ENCODE peak calls at places on chromosomes 7 and 10, in four cellular contexts. One of them, this sample, is unnamed.

GRCh38 chr7:139679731-139680594 is 97.8 kb downstream of the HIPK2 start:
- DNase-seq in hepatocyte: no peak
- DNase-seq in heart left ventricle: no peak
- DNase-seq in adrenal gland: no peak
- DNase-seq in this sample: no peak

GRCh38 chr7:1745018-1745532 is 75.0 kb downstream of the ELFN1 start:
- DNase-seq in hepatocyte: no peak
- DNase-seq in heart left ventricle: no peak
- DNase-seq in adrenal gland: no peak
- DNase-seq in this sample: no peak

GRCh38 chr7:99949645-99950228 is 20.3 kb upstream of the GJC3 start:
- DNase-seq in hepatocyte: no peak
- DNase-seq in heart left ventricle: no peak
- DNase-seq in adrenal gland: no peak
- DNase-seq in this sample: no peak

GRCh38 chr10:62063795-62064472 is 162.4 kb downstream of the ARID5B start:
- DNase-seq in hepatocyte: no peak
- DNase-seq in heart left ventricle: peak; percentile 37
- DNase-seq in adrenal gland: no peak
- DNase-seq in this sample: no peak

GRCh38 chr10:80520661-80521488 is 16.8 kb upstream of the SH2D4B start:
- DNase-seq in hepatocyte: no peak
- DNase-seq in heart left ventricle: no peak
- DNase-seq in adrenal gland: no peak
- DNase-seq in this sample: no peak

GRCh38 chr7:83941300-83941699 is 253.3 kb downstream of the SEMA3A start:
- DNase-seq in hepatocyte: no peak
- DNase-seq in heart left ventricle: no peak
- DNase-seq in adrenal gland: no peak
- DNase-seq in this sample: no peak

GRCh38 chr10:66215005-66215404 is 710.8 kb upstream of the LRRTM3 start:
- DNase-seq in hepatocyte: peak; percentile 5
- DNase-seq in heart left ventricle: no peak
- DNase-seq in adrenal gland: no peak
- DNase-seq in this sample: no peak

GRCh38 chr7:39432807-39433416 is 133.3 kb upstream of the YAE1 start:
- DNase-seq in hepatocyte: no peak
- DNase-seq in heart left ventricle: no peak
- DNase-seq in adrenal gland: no peak
- DNase-seq in this sample: no peak

GRCh38 chr10:122159159-122159970 is 111.7 kb upstream of the BTBD16 start:
- DNase-seq in hepatocyte: no peak
- DNase-seq in heart left ventricle: no peak
- DNase-seq in adrenal gland: no peak
- DNase-seq in this sample: peak; percentile 57

GRCh38 chr7:2738110-2738509 is 50.1 kb downstream of the AMZ1 start:
- DNase-seq in hepatocyte: no peak
- DNase-seq in heart left ventricle: peak; percentile 68
- DNase-seq in adrenal gland: peak; percentile 79
- DNase-seq in this sample: no peak

GRCh38 chr7:41886257-41886905 is 183.5 kb upstream of the INHBA start:
- DNase-seq in hepatocyte: peak; percentile 63
- DNase-seq in heart left ventricle: peak; percentile 48
- DNase-seq in adrenal gland: peak; percentile 60
- DNase-seq in this sample: peak; percentile 66

GRCh38 chr7:102829075-102829474 is 80.3 kb downstream of the FAM185A start:
- DNase-seq in hepatocyte: no peak
- DNase-seq in heart left ventricle: no peak
- DNase-seq in adrenal gland: no peak
- DNase-seq in this sample: no peak

GRCh38 chr10:94963901-94964300 is 25.4 kb downstream of the CYP2C9 start:
- DNase-seq in hepatocyte: peak; percentile 76
- DNase-seq in heart left ventricle: no peak
- DNase-seq in adrenal gland: no peak
- DNase-seq in this sample: no peak

GRCh38 chr7:151085691-151086620 is at the start of gene AGAP3:
- DNase-seq in hepatocyte: peak; percentile 91
- DNase-seq in heart left ventricle: peak; percentile 91
- DNase-seq in adrenal gland: peak; percentile 95
- DNase-seq in this sample: peak; percentile 99

GRCh38 chr10:29541826-29542225 is 92.9 kb downstream of the SVIL start:
- DNase-seq in hepatocyte: no peak
- DNase-seq in heart left ventricle: no peak
- DNase-seq in adrenal gland: peak; percentile 28
- DNase-seq in this sample: no peak

GRCh38 chr7:69736411-69736810 is 138.1 kb downstream of the AUTS2 start:
- DNase-seq in hepatocyte: no peak
- DNase-seq in heart left ventricle: no peak
- DNase-seq in adrenal gland: no peak
- DNase-seq in this sample: no peak

GRCh38 chr10:132297521-132297920 is 10.2 kb downstream of the STK32C start:
- DNase-seq in hepatocyte: no peak
- DNase-seq in heart left ventricle: no peak
- DNase-seq in adrenal gland: no peak
- DNase-seq in this sample: peak; percentile 46

GRCh38 chr7:30790391-30790790 is 19.2 kb downstream of the MINDY4 start:
- DNase-seq in hepatocyte: no peak
- DNase-seq in heart left ventricle: no peak
- DNase-seq in adrenal gland: no peak
- DNase-seq in this sample: no peak

GRCh38 chr7:131096267-131096927 is 231.3 kb upstream of the MKLN1 start:
- DNase-seq in hepatocyte: no peak
- DNase-seq in heart left ventricle: no peak
- DNase-seq in adrenal gland: no peak
- DNase-seq in this sample: no peak

GRCh38 chr7:34806831-34807230 is 148.8 kb downstream of the NPSR1 start:
- DNase-seq in hepatocyte: no peak
- DNase-seq in heart left ventricle: no peak
- DNase-seq in adrenal gland: no peak
- DNase-seq in this sample: no peak

GRCh38 chr10:130171196-130171595 is 35.0 kb downstream of the GLRX3 start:
- DNase-seq in hepatocyte: no peak
- DNase-seq in heart left ventricle: no peak
- DNase-seq in adrenal gland: no peak
- DNase-seq in this sample: no peak

GRCh38 chr7:66283003-66283920 is 78.1 kb downstream of the TPST1 start:
- DNase-seq in hepatocyte: no peak
- DNase-seq in heart left ventricle: no peak
- DNase-seq in adrenal gland: no peak
- DNase-seq in this sample: no peak

GRCh38 chr7:23106801-23107713 is 1.5 kb downstream of the KLHL7 start:
- DNase-seq in hepatocyte: peak; percentile 16
- DNase-seq in heart left ventricle: no peak
- DNase-seq in adrenal gland: no peak
- DNase-seq in this sample: no peak

GRCh38 chr10:129467346-129468119 is 492 bp downstream of the MGMT start:
- DNase-seq in hepatocyte: peak; percentile 66
- DNase-seq in heart left ventricle: no peak
- DNase-seq in adrenal gland: peak; percentile 55
- DNase-seq in this sample: no peak

GRCh38 chr7:158019726-158020705 is 567.6 kb downstream of the PTPRN2 start:
- DNase-seq in hepatocyte: no peak
- DNase-seq in heart left ventricle: no peak
- DNase-seq in adrenal gland: no peak
- DNase-seq in this sample: peak; percentile 15

GRCh38 chr7:20440472-20441105 is 109.9 kb downstream of the ITGB8 start:
- DNase-seq in hepatocyte: peak; percentile 35
- DNase-seq in heart left ventricle: no peak
- DNase-seq in adrenal gland: no peak
- DNase-seq in this sample: no peak

GRCh38 chr7:135704074-135704473 is 23.9 kb downstream of the SLC13A4 start:
- DNase-seq in hepatocyte: no peak
- DNase-seq in heart left ventricle: no peak
- DNase-seq in adrenal gland: no peak
- DNase-seq in this sample: no peak

GRCh38 chr7:130288829-130289228 is 4.1 kb upstream of the CPA4 start:
- DNase-seq in hepatocyte: no peak
- DNase-seq in heart left ventricle: no peak
- DNase-seq in adrenal gland: no peak
- DNase-seq in this sample: no peak

GRCh38 chr7:47724335-47724982 is 142.5 kb upstream of the TNS3 start:
- DNase-seq in hepatocyte: peak; percentile 46
- DNase-seq in heart left ventricle: no peak
- DNase-seq in adrenal gland: peak; percentile 33
- DNase-seq in this sample: no peak

GRCh38 chr7:21077602-21078001 is 290.9 kb upstream of the SP8 start:
- DNase-seq in hepatocyte: no peak
- DNase-seq in heart left ventricle: no peak
- DNase-seq in adrenal gland: no peak
- DNase-seq in this sample: no peak

GRCh38 chr10:117747636-117748035 is 205.1 kb downstream of the EMX2 start:
- DNase-seq in hepatocyte: no peak
- DNase-seq in heart left ventricle: no peak
- DNase-seq in adrenal gland: peak; percentile 10
- DNase-seq in this sample: no peak
- H3K4me1 ChIP-seq in hepatocyte: no peaks in the 10 kb centered on the region
- H3K4me1 ChIP-seq in heart left ventricle: no peaks in the 10 kb centered on the region
- H3K4me1 ChIP-seq in adrenal gland: no peaks in the 10 kb centered on the region
- H3K4me1 ChIP-seq in this sample: no peaks in the 10 kb centered on the region

DNA sequence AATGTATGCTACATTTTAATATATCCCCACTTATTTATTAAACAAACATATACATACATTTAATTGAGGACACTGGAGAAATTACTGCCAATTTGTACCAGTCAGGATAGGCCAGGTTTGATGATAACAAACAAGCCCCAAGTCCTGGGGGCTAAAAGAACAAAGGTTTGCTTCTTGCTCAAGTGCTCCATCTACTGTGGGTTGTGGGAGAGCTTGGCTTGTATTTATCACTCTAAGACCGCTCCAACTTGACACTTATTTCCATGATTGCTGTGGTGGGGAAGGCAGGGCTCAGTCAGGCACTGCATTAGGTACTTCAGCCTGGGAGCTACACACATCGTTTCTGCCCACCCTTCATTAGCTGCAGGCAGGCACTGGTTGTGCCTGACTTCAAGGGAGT is 136.6 kb upstream of the ZNF32 start:
- DNase-seq in hepatocyte: no peak
- DNase-seq in heart left ventricle: no peak
- DNase-seq in adrenal gland: no peak
- DNase-seq in this sample: no peak
- TF ChIP-seq CTCF in hepatocyte: peak; percentile 20
- TF ChIP-seq CTCF in heart left ventricle: peak; percentile 29
- TF ChIP-seq CTCF in adrenal gland: no peak
- TF ChIP-seq CTCF in this sample: no peak

GRCh38 chr10:32347363-32347735 is 391 bp upstream of the EPC1 start:
- DNase-seq in hepatocyte: no peak
- DNase-seq in heart left ventricle: no peak
- DNase-seq in adrenal gland: no peak
- DNase-seq in this sample: no peak
- H3K4me1 ChIP-seq in hepatocyte: peaks cover 28% of the 10 kb centered on the region
- H3K4me1 ChIP-seq in heart left ventricle: peaks cover 57% of the 10 kb centered on the region
- H3K4me1 ChIP-seq in adrenal gland: peaks cover 14% of the 10 kb centered on the region
- H3K4me1 ChIP-seq in this sample: peaks cover 52% of the 10 kb centered on the region

GRCh38 chr10:43684198-43684559 is 35.5 kb upstream of the ZNF32 start:
- DNase-seq in hepatocyte: no peak
- DNase-seq in heart left ventricle: no peak
- DNase-seq in adrenal gland: no peak
- DNase-seq in this sample: no peak

GRCh38 chr10:43685744-43686143 is 37.1 kb upstream of the ZNF32 start:
- DNase-seq in hepatocyte: no peak
- DNase-seq in heart left ventricle: no peak
- DNase-seq in adrenal gland: no peak
- DNase-seq in this sample: no peak

GRCh38 chr10:43681721-43682120 is 33.0 kb upstream of the ZNF32 start:
- DNase-seq in hepatocyte: no peak
- DNase-seq in heart left ventricle: no peak
- DNase-seq in adrenal gland: no peak
- DNase-seq in this sample: no peak

GRCh38 chr10:43682956-43683355 is 34.3 kb upstream of the ZNF32 start:
- DNase-seq in hepatocyte: no peak
- DNase-seq in heart left ventricle: no peak
- DNase-seq in adrenal gland: no peak
- DNase-seq in this sample: no peak

GRCh38 chr10:43683451-43684197 is 34.9 kb upstream of the ZNF32 start:
- DNase-seq in hepatocyte: no peak
- DNase-seq in heart left ventricle: no peak
- DNase-seq in adrenal gland: no peak
- DNase-seq in this sample: no peak
- TF ChIP-seq CTCF in hepatocyte: peak; percentile 34
- TF ChIP-seq CTCF in heart left ventricle: peak; percentile 32
- TF ChIP-seq CTCF in adrenal gland: no peak
- TF ChIP-seq CTCF in this sample: peak; percentile 23

GRCh38 chr10:11318812-11319598 is 292.4 kb downstream of the USP6NL start:
- DNase-seq in hepatocyte: no peak
- DNase-seq in heart left ventricle: no peak
- DNase-seq in adrenal gland: no peak
- DNase-seq in this sample: no peak
- H3K4me1 ChIP-seq in hepatocyte: no peaks in the 10 kb centered on the region
- H3K4me1 ChIP-seq in heart left ventricle: peaks cover 7% of the 10 kb centered on the region
- H3K4me1 ChIP-seq in adrenal gland: no peaks in the 10 kb centered on the region
- H3K4me1 ChIP-seq in this sample: no peaks in the 10 kb centered on the region

GRCh38 chr10:69377191-69377590 is 39.5 kb downstream of the TACR2 start:
- DNase-seq in hepatocyte: no peak
- DNase-seq in heart left ventricle: no peak
- DNase-seq in adrenal gland: no peak
- DNase-seq in this sample: no peak

GRCh38 chr10:69374242-69374641 is 42.5 kb downstream of the TACR2 start:
- DNase-seq in hepatocyte: no peak
- DNase-seq in heart left ventricle: no peak
- DNase-seq in adrenal gland: no peak
- DNase-seq in this sample: no peak

GRCh38 chr10:69374931-69375306 is 41.8 kb downstream of the TACR2 start:
- DNase-seq in hepatocyte: no peak
- DNase-seq in heart left ventricle: no peak
- DNase-seq in adrenal gland: no peak
- DNase-seq in this sample: no peak

GRCh38 chr10:69376662-69377061 is 40.1 kb downstream of the TACR2 start:
- DNase-seq in hepatocyte: no peak
- DNase-seq in heart left ventricle: no peak
- DNase-seq in adrenal gland: no peak
- DNase-seq in this sample: no peak

GRCh38 chr10:69375307-69376151 is 41.2 kb downstream of the TACR2 start:
- DNase-seq in hepatocyte: no peak
- DNase-seq in heart left ventricle: peak; percentile 54
- DNase-seq in adrenal gland: peak; percentile 68
- DNase-seq in this sample: no peak
- TF ChIP-seq CTCF in hepatocyte: no peak
- TF ChIP-seq CTCF in heart left ventricle: no peak
- TF ChIP-seq CTCF in adrenal gland: no peak
- TF ChIP-seq CTCF in this sample: no peak

GRCh38 chr10:84172435-84173356 is 905 bp upstream of the GPR15LG start:
- DNase-seq in hepatocyte: no peak
- DNase-seq in heart left ventricle: no peak
- DNase-seq in adrenal gland: peak; percentile 15
- DNase-seq in this sample: no peak
- H3K4me1 ChIP-seq in hepatocyte: no peaks in the 10 kb centered on the region
- H3K4me1 ChIP-seq in heart left ventricle: peaks cover 7% of the 10 kb centered on the region
- H3K4me1 ChIP-seq in adrenal gland: no peaks in the 10 kb centered on the region
- H3K4me1 ChIP-seq in this sample: no peaks in the 10 kb centered on the region

GRCh38 chr10:59719374-59719773 is 9.7 kb upstream of the SLC16A9 start:
- DNase-seq in hepatocyte: no peak
- DNase-seq in heart left ventricle: no peak
- DNase-seq in adrenal gland: no peak
- DNase-seq in this sample: no peak
- TF ChIP-seq CTCF in hepatocyte: no peak
- TF ChIP-seq CTCF in heart left ventricle: no peak
- TF ChIP-seq CTCF in adrenal gland: no peak
- TF ChIP-seq CTCF in this sample: no peak

This sample was measured in left lung.